ENCODE peak calls at places on chromosomes 3 and 15, in nine cellular contexts. Y is Panc1, E is HCT116, R is transverse colon, G is prostate gland, T is suprapubic skin, U is sigmoid colon, C is stomach, Z is breast epithelium. D is an unnamed sample.

GRCh38 chr3:194738254-194739093 is 52.8 kb downstream of the FAM43A start:
- DNase-seq in G (no peak), R (no peak), U (peak; percentile 90), C (no peak), T (no peak), E (peak; percentile 22), Y (no peak), Z (peak; percentile 77), D (no peak)

GRCh38 chr3:55511895-55512585 is 24.9 kb upstream of the WNT5A start:
- DNase-seq in Z (no peak), T (no peak), G (no peak), R (no peak), E (no peak), U (no peak), C (no peak), Y (no peak), D (no peak)

GRCh38 chr15:77688270-77689058 is 55.8 kb upstream of the LINGO1 start:
- DNase-seq in U (no peak), Y (no peak), Z (no peak), E (no peak), C (no peak), T (no peak), R (no peak), G (no peak), D (no peak)

GRCh38 chr15:80999623-81000036 is 1.1 kb upstream of the TLNRD1 start:
- DNase-seq in T (no peak), R (peak; percentile 85), G (peak; percentile 22), E (peak; percentile 63), C (peak; percentile 78), Y (no peak), Z (no peak), U (no peak), D (peak; percentile 84)

GRCh38 chr3:126137490-126138130 is 42.8 kb downstream of the ALDH1L1 start:
- DNase-seq in R (no peak), E (no peak), Z (no peak), G (no peak), Y (no peak), U (peak; percentile 41), T (peak; percentile 57), C (peak; percentile 19), D (peak; percentile 37)

GRCh38 chr15:43518073-43518761 is 809 bp downstream of the MAP1A start:
- DNase-seq in T (no peak), U (no peak), G (no peak), E (no peak), Y (no peak), C (no peak), R (no peak), Z (no peak), D (no peak)

GRCh38 chr15:42808921-42809320 is 72.0 kb upstream of the CDAN1 start:
- DNase-seq in G (no peak), U (no peak), T (no peak), C (no peak), E (no peak), R (no peak), Y (no peak), Z (no peak), D (no peak)

GRCh38 chr3:146189519-146190173 is 28.7 kb upstream of the PLOD2 start:
- DNase-seq in Y (peak; percentile 55), C (no peak), U (peak; percentile 63), G (no peak), E (peak; percentile 47), T (no peak), R (no peak), Z (no peak), D (no peak)

GRCh38 chr3:128619146-128619890 is 31.3 kb downstream of the RPN1 start:
- DNase-seq in Z (no peak), T (no peak), R (no peak), G (no peak), E (no peak), C (no peak), U (no peak), Y (peak; percentile 61), D (no peak)

GRCh38 chr3:148077318-148077923 is 620.3 kb upstream of the AGTR1 start:
- DNase-seq in T (no peak), Z (no peak), Y (no peak), C (no peak), U (no peak), G (no peak), R (no peak), E (peak; percentile 26), D (no peak)

GRCh38 chr3:4494807-4495200 is 1.7 kb downstream of the ITPR1 start:
- DNase-seq in E (no peak), Y (no peak), Z (no peak), U (no peak), G (no peak), C (no peak), R (no peak), T (no peak), D (no peak)

GRCh38 chr3:170749765-170750477 is 120.1 kb downstream of the RPL22L1 start:
- DNase-seq in T (no peak), R (no peak), Z (no peak), C (no peak), E (no peak), G (no peak), U (no peak), Y (no peak), D (no peak)

GRCh38 chr15:36757189-36757814 is 177.9 kb downstream of the CDIN1 start:
- DNase-seq in Y (no peak), E (no peak), T (no peak), C (no peak), R (no peak), Z (no peak), G (no peak), U (no peak), D (no peak)

GRCh38 chr3:76900571-76900970 is 139.3 kb upstream of the ROBO2 start:
- DNase-seq in R (no peak), T (no peak), Z (no peak), U (no peak), G (no peak), E (no peak), C (no peak), Y (no peak), D (no peak)

GRCh38 chr15:66961901-66962300 is 103.5 kb upstream of the SMAD3 start:
- DNase-seq in E (no peak), Z (no peak), U (no peak), G (no peak), Y (no peak), C (no peak), R (no peak), T (no peak), D (no peak)

GRCh38 chr15:88454867-88455810 is 12.0 kb downstream of the MRPL46 start:
- DNase-seq in Y (peak; percentile 28), E (peak; percentile 48), R (peak; percentile 60), C (peak; percentile 67), U (peak; percentile 80), T (no peak), G (peak; percentile 37), Z (peak; percentile 25), D (no peak)

GRCh38 chr15:59828871-59829270 is 139.8 kb upstream of the BNIP2 start:
- DNase-seq in U (no peak), R (no peak), T (no peak), Y (no peak), E (no peak), G (no peak), C (no peak), Z (no peak), D (no peak)

GRCh38 chr3:132641837-132642538 is 17.6 kb downstream of the ACAD11 start:
- DNase-seq in Z (no peak), R (no peak), G (no peak), E (peak; percentile 22), U (no peak), C (no peak), T (no peak), Y (no peak), D (no peak)

GRCh38 chr3:72888546-72889309 is 882 bp downstream of the GXYLT2 start:
- DNase-seq in R (peak; percentile 39), Y (no peak), Z (no peak), E (no peak), G (peak; percentile 12), C (no peak), U (no peak), T (no peak), D (no peak)

GRCh38 chr3:114409291-114409690 is 115.5 kb downstream of the TIGIT start:
- DNase-seq in C (no peak), G (no peak), T (no peak), U (no peak), R (no peak), E (no peak), Y (no peak), Z (no peak), D (no peak)
- H3K4me1 ChIP-seq in C (peaks cover 12% of the 10 kb centered on the region), G (no peaks in the 10 kb centered on the region), T (peaks cover 27% of the 10 kb centered on the region), U (peaks cover 63% of the 10 kb centered on the region), R (peaks cover 34% of the 10 kb centered on the region), E (peaks cover 48% of the 10 kb centered on the region), Y (no peaks in the 10 kb centered on the region), Z (peaks cover 3% of the 10 kb centered on the region), D (no peaks in the 10 kb centered on the region)

GRCh38 chr3:9422712-9423424 is 25.5 kb downstream of the SETD5 start:
- DNase-seq in Y (peak; percentile 85), U (peak; percentile 95), T (no peak), C (peak; percentile 87), R (peak; percentile 87), E (peak; percentile 91), Z (peak; percentile 93), G (peak; percentile 97), D (no peak)
- TF ChIP-seq POLR2AphosphoS5 in Y (peak; percentile 55), U (peak; percentile 85), T (no peak), C (peak; percentile 86), R (peak; percentile 92), E (peak; percentile 84), Z (peak; percentile 94), G (peak; percentile 97), D (no peak)

GRCh38 chr15:74175271-74176191 is 2.0 kb downstream of the ISLR start:
- DNase-seq in Y (no peak), G (no peak), R (no peak), U (peak; percentile 63), Z (peak; percentile 15), C (no peak), E (no peak), T (peak; percentile 78), D (peak; percentile 63)

GRCh38 chr15:74174966-74175270 is 1.4 kb downstream of the ISLR start:
- DNase-seq in R (no peak), E (no peak), U (no peak), Z (peak; percentile 13), G (no peak), T (peak; percentile 76), Y (no peak), C (no peak), D (no peak)

GRCh38 chr15:74174216-74174965 is 881 bp downstream of the ISLR start:
- DNase-seq in Z (peak; percentile 35), E (no peak), T (peak; percentile 77), C (no peak), R (no peak), G (no peak), U (peak; percentile 82), Y (no peak), D (peak; percentile 69)

GRCh38 chr15:74178326-74179100 is 5.0 kb downstream of the ISLR start:
- DNase-seq in U (peak; percentile 43), R (no peak), T (peak; percentile 55), C (no peak), Z (no peak), Y (no peak), E (no peak), G (no peak), D (peak; percentile 37)

GRCh38 chr15:74176262-74177208 is 3.0 kb downstream of the ISLR start:
- DNase-seq in R (no peak), Z (peak; percentile 15), E (no peak), Y (no peak), T (peak; percentile 50), C (no peak), U (peak; percentile 64), G (no peak), D (peak; percentile 66)
- H3K4me1 ChIP-seq in R (peaks cover 35% of the 10 kb centered on the region), Z (peaks cover 36% of the 10 kb centered on the region), E (peaks cover 8% of the 10 kb centered on the region), Y (peaks cover 13% of the 10 kb centered on the region), T (peaks cover 77% of the 10 kb centered on the region), C (peaks cover 12% of the 10 kb centered on the region), U (peaks cover 78% of the 10 kb centered on the region), G (no peaks in the 10 kb centered on the region), D (peaks cover 60% of the 10 kb centered on the region)

GRCh38 chr3:30607032-30607833 is 832 bp downstream of the TGFBR2 start:
- DNase-seq in U (peak; percentile 86), Y (no peak), T (peak; percentile 85), E (no peak), G (peak; percentile 69), C (peak; percentile 77), R (peak; percentile 81), Z (peak; percentile 60), D (peak; percentile 97)
- TF ChIP-seq POLR2AphosphoS5 in U (peak; percentile 57), Y (no peak), T (no peak), E (peak; percentile 24), G (peak; percentile 68), C (peak; percentile 78), R (peak; percentile 64), Z (peak; percentile 71), D (peak; percentile 94)